ENCODE peak calls at places on chromosomes 6 and 20, in nine cellular contexts. One of them, this sample, is unnamed.

GRCh38 chr20:14523090-14523489 is 185.7 kb upstream of the FLRT3 start:
- DNase-seq in lower leg skin: no peak
- DNase-seq in activated gamma-delta T cell treated with Interleukin-2 at 50 U/mL for 16 hours: no peak
- DNase-seq in HuH-7.5: no peak
- DNase-seq in CD14-positive monocyte: no peak
- DNase-seq in fibroblast of lung: no peak
- DNase-seq in psoas muscle: no peak
- DNase-seq in activated naive CD8-positive, alpha-beta T cell treated with anti-CD3 and anti-CD28 coated beads, Interleukin-2, amount 50 U/mL, for 24 hours: no peak
- DNase-seq in germinal center: no peak
- DNase-seq in this sample: no peak

GRCh38 chr6:169093770-169094553 is 159.7 kb downstream of the THBS2 start:
- DNase-seq in lower leg skin: no peak
- DNase-seq in activated gamma-delta T cell treated with Interleukin-2 at 50 U/mL for 16 hours: no peak
- DNase-seq in HuH-7.5: no peak
- DNase-seq in CD14-positive monocyte: no peak
- DNase-seq in fibroblast of lung: no peak
- DNase-seq in psoas muscle: no peak
- DNase-seq in activated naive CD8-positive, alpha-beta T cell treated with anti-CD3 and anti-CD28 coated beads, Interleukin-2, amount 50 U/mL, for 24 hours: no peak
- DNase-seq in germinal center: no peak
- DNase-seq in this sample: no peak

GRCh38 chr6:118618676-118619377 is 32.6 kb downstream of the CEP85L start:
- DNase-seq in lower leg skin: peak; percentile 28
- DNase-seq in activated gamma-delta T cell treated with Interleukin-2 at 50 U/mL for 16 hours: peak; percentile 63
- DNase-seq in HuH-7.5: peak; percentile 15
- DNase-seq in CD14-positive monocyte: peak; percentile 53
- DNase-seq in fibroblast of lung: peak; percentile 38
- DNase-seq in psoas muscle: peak; percentile 76
- DNase-seq in activated naive CD8-positive, alpha-beta T cell treated with anti-CD3 and anti-CD28 coated beads, Interleukin-2, amount 50 U/mL, for 24 hours: peak; percentile 70
- DNase-seq in germinal center: peak; percentile 51
- DNase-seq in this sample: peak; percentile 50

GRCh38 chr6:151139524-151139923 is 100.2 kb upstream of the AKAP12 start:
- DNase-seq in lower leg skin: no peak
- DNase-seq in activated gamma-delta T cell treated with Interleukin-2 at 50 U/mL for 16 hours: no peak
- DNase-seq in HuH-7.5: no peak
- DNase-seq in CD14-positive monocyte: no peak
- DNase-seq in fibroblast of lung: no peak
- DNase-seq in psoas muscle: no peak
- DNase-seq in activated naive CD8-positive, alpha-beta T cell treated with anti-CD3 and anti-CD28 coated beads, Interleukin-2, amount 50 U/mL, for 24 hours: no peak
- DNase-seq in germinal center: no peak
- DNase-seq in this sample: no peak

GRCh38 chr6:139374357-139375238 is at the start of gene CITED2:
- DNase-seq in lower leg skin: peak; percentile 93
- DNase-seq in activated gamma-delta T cell treated with Interleukin-2 at 50 U/mL for 16 hours: peak; percentile 92
- DNase-seq in HuH-7.5: peak; percentile 53
- DNase-seq in CD14-positive monocyte: peak; percentile 91
- DNase-seq in fibroblast of lung: peak; percentile 98
- DNase-seq in psoas muscle: peak; percentile 96
- DNase-seq in activated naive CD8-positive, alpha-beta T cell treated with anti-CD3 and anti-CD28 coated beads, Interleukin-2, amount 50 U/mL, for 24 hours: peak; percentile 93
- DNase-seq in germinal center: peak; percentile 86
- DNase-seq in this sample: peak; percentile 95

GRCh38 chr6:105209950-105210706 is 30.3 kb upstream of the POPDC3 start:
- DNase-seq in lower leg skin: no peak
- DNase-seq in activated gamma-delta T cell treated with Interleukin-2 at 50 U/mL for 16 hours: no peak
- DNase-seq in HuH-7.5: no peak
- DNase-seq in CD14-positive monocyte: no peak
- DNase-seq in fibroblast of lung: peak; percentile 80
- DNase-seq in psoas muscle: no peak
- DNase-seq in activated naive CD8-positive, alpha-beta T cell treated with anti-CD3 and anti-CD28 coated beads, Interleukin-2, amount 50 U/mL, for 24 hours: no peak
- DNase-seq in germinal center: no peak
- DNase-seq in this sample: no peak

GRCh38 chr20:42432931-42433330 is 756.8 kb downstream of the PTPRT start:
- DNase-seq in lower leg skin: peak; percentile 19
- DNase-seq in activated gamma-delta T cell treated with Interleukin-2 at 50 U/mL for 16 hours: no peak
- DNase-seq in HuH-7.5: no peak
- DNase-seq in CD14-positive monocyte: no peak
- DNase-seq in fibroblast of lung: peak; percentile 0
- DNase-seq in psoas muscle: peak; percentile 48
- DNase-seq in activated naive CD8-positive, alpha-beta T cell treated with anti-CD3 and anti-CD28 coated beads, Interleukin-2, amount 50 U/mL, for 24 hours: no peak
- DNase-seq in germinal center: no peak
- DNase-seq in this sample: no peak

GRCh38 chr6:38509713-38510112 is 130.0 kb downstream of the BTBD9 start:
- DNase-seq in lower leg skin: no peak
- DNase-seq in activated gamma-delta T cell treated with Interleukin-2 at 50 U/mL for 16 hours: no peak
- DNase-seq in HuH-7.5: no peak
- DNase-seq in CD14-positive monocyte: no peak
- DNase-seq in fibroblast of lung: peak; percentile 49
- DNase-seq in psoas muscle: no peak
- DNase-seq in activated naive CD8-positive, alpha-beta T cell treated with anti-CD3 and anti-CD28 coated beads, Interleukin-2, amount 50 U/mL, for 24 hours: no peak
- DNase-seq in germinal center: no peak
- DNase-seq in this sample: no peak

GRCh38 chr6:107235521-107235920 is 120.2 kb upstream of the BEND3 start:
- DNase-seq in lower leg skin: no peak
- DNase-seq in activated gamma-delta T cell treated with Interleukin-2 at 50 U/mL for 16 hours: no peak
- DNase-seq in HuH-7.5: no peak
- DNase-seq in CD14-positive monocyte: no peak
- DNase-seq in fibroblast of lung: peak; percentile 65
- DNase-seq in psoas muscle: no peak
- DNase-seq in activated naive CD8-positive, alpha-beta T cell treated with anti-CD3 and anti-CD28 coated beads, Interleukin-2, amount 50 U/mL, for 24 hours: no peak
- DNase-seq in germinal center: no peak
- DNase-seq in this sample: no peak

GRCh38 chr6:12635375-12635774 is 81.2 kb upstream of the PHACTR1 start:
- DNase-seq in lower leg skin: no peak
- DNase-seq in activated gamma-delta T cell treated with Interleukin-2 at 50 U/mL for 16 hours: no peak
- DNase-seq in HuH-7.5: no peak
- DNase-seq in CD14-positive monocyte: no peak
- DNase-seq in fibroblast of lung: no peak
- DNase-seq in psoas muscle: no peak
- DNase-seq in activated naive CD8-positive, alpha-beta T cell treated with anti-CD3 and anti-CD28 coated beads, Interleukin-2, amount 50 U/mL, for 24 hours: no peak
- DNase-seq in germinal center: no peak
- DNase-seq in this sample: no peak